ENCODE peak calls at places on chromosome 2, in four cellular contexts. Z is heart right ventricle, O is kidney, D is neural progenitor cell. T is an unnamed sample. For H3K4me1 and H3K36me3, the result is how much of the 10 kb centered on the place peaks cover.

GRCh38 chr2:208127090-208127489 is 2.5 kb downstream of the CRYGC start:
- DNase-seq in Z (no peak), O (no peak), D (no peak), T (no peak)

GRCh38 chr2:86142737-86143257 is 36.8 kb downstream of the PTCD3 start:
- DNase-seq in Z (no peak), O (no peak), D (no peak), T (no peak)

GRCh38 chr2:235726554-235726953 is 232.7 kb downstream of the AGAP1 start:
- DNase-seq in Z (no peak), O (no peak), D (no peak), T (no peak)

GRCh38 chr2:207241198-207241597 is 75.5 kb upstream of the KLF7 start:
- DNase-seq in Z (no peak), O (no peak), D (no peak), T (no peak)

GRCh38 chr2:69572640-69573039 is 70.9 kb downstream of the AAK1 start:
- DNase-seq in Z (no peak), O (no peak), D (no peak), T (no peak)

GRCh38 chr2:139411236-139411635 is 631.0 kb upstream of the NXPH2 start:
- DNase-seq in Z (no peak), O (no peak), D (no peak), T (no peak)

GRCh38 chr2:7392076-7392787 is 475.0 kb downstream of the RNF144A start:
- DNase-seq in Z (no peak), O (no peak), D (no peak), T (no peak)

GRCh38 chr2:128433911-128434550 is 115.4 kb upstream of the HS6ST1 start:
- DNase-seq in Z (no peak), O (peak), D (no peak), T (no peak)

GRCh38 chr2:98701230-98701629 is 29.7 kb downstream of the MGAT4A start:
- DNase-seq in Z (no peak), O (no peak), D (no peak), T (no peak)

GRCh38 chr2:54446122-54446521 is 10.0 kb upstream of the SPTBN1 start:
- DNase-seq in Z (no peak), O (no peak), D (no peak), T (no peak)

GRCh38 chr2:220310326-220310936 is 683.0 kb downstream of the SLC4A3 start:
- DNase-seq in Z (peak), O (no peak), D (no peak), T (no peak)

GRCh38 chr2:145751155-145751554 is 1231.2 kb upstream of the ZEB2 start:
- DNase-seq in Z (no peak), O (no peak), D (no peak), T (no peak)

GRCh38 chr2:216352653-216353270 is 19.5 kb downstream of the MARCHF4 start:
- DNase-seq in Z (no peak), O (no peak), D (no peak), T (no peak)

GRCh38 chr2:157501026-157501425 is 57.1 kb upstream of the CYTIP start:
- DNase-seq in Z (no peak), O (no peak), D (no peak), T (no peak)

GRCh38 chr2:239827511-239827865 is 197.7 kb downstream of the NDUFA10 start:
- DNase-seq in Z (no peak), O (peak), D (no peak), T (no peak)

GRCh38 chr2:33522571-33522970 is 46.1 kb downstream of the RASGRP3 start:
- DNase-seq in Z (no peak), O (no peak), D (no peak), T (peak)

GRCh38 chr2:231452799-231453508 is 11.3 kb downstream of the NCL start:
- DNase-seq in Z (no peak), O (peak), D (peak), T (no peak)

GRCh38 chr2:79219383-79219988 is 59.9 kb upstream of the REG3A start:
- DNase-seq in Z (peak), O (no peak), D (peak), T (peak)

GRCh38 chr2:161625996-161626395 is 1.8 kb downstream of the SLC4A10 start:
- DNase-seq in Z (no peak), O (no peak), D (peak), T (no peak)

GRCh38 chr2:19545507-19545906 is 187.1 kb upstream of the OSR1 start:
- DNase-seq in Z (no peak), O (no peak), D (no peak), T (no peak)

GRCh38 chr2:26988165-26988879 is 17.9 kb downstream of the MAPRE3 start:
- DNase-seq in Z (no peak), O (no peak), D (no peak), T (no peak)

GRCh38 chr2:6080837-6081541 is 388.8 kb downstream of the SOX11 start:
- DNase-seq in Z (no peak), O (no peak), D (no peak), T (no peak)

GRCh38 chr2:238378230-238379095 is 48.3 kb upstream of the ASB1 start:
- DNase-seq in Z (no peak), O (no peak), D (no peak), T (no peak)

GRCh38 chr2:147632193-147632592 is 212.6 kb upstream of the ACVR2A start:
- DNase-seq in Z (peak), O (no peak), D (no peak), T (no peak)

GRCh38 chr2:30862054-30862651 is 54.9 kb upstream of the CAPN13 start:
- DNase-seq in Z (peak), O (no peak), D (peak), T (no peak)

GRCh38 chr2:225041871-225042799 is at the start of gene DOCK10:
- DNase-seq in Z (peak), O (peak), D (peak), T (no peak)

GRCh38 chr2:1675633-1676032 is 68.7 kb downstream of the PXDN start:
- DNase-seq in Z (no peak), O (no peak), D (peak), T (no peak)

GRCh38 chr2:112915300-112916144 is 4.6 kb downstream of the IL37 start:
- DNase-seq in Z (no peak), O (no peak), D (no peak), T (no peak)

GRCh38 chr2:9326975-9327374 is 96.4 kb downstream of the ITGB1BP1 start:
- DNase-seq in Z (no peak), O (no peak), D (no peak), T (no peak)

GRCh38 chr2:164803772-164804466 is 37.7 kb downstream of the COBLL1 start:
- DNase-seq in Z (no peak), O (no peak), D (no peak), T (no peak)

GRCh38 chr2:238423561-238424312 is 3.0 kb upstream of the ASB1 start:
- DNase-seq in Z (no peak), O (no peak), D (no peak), T (no peak)

GRCh38 chr2:178208817-178209216 is 14.5 kb downstream of the OSBPL6 start:
- DNase-seq in Z (no peak), O (no peak), D (no peak), T (no peak)

GRCh38 chr2:152056418-152056817 is 42.4 kb downstream of the CACNB4 start:
- DNase-seq in Z (no peak), O (no peak), D (no peak), T (no peak)

GRCh38 chr2:240567872-240568677 is at the start of gene RNPEPL1:
- DNase-seq in Z (peak), O (peak), D (peak), T (peak)

DNA sequence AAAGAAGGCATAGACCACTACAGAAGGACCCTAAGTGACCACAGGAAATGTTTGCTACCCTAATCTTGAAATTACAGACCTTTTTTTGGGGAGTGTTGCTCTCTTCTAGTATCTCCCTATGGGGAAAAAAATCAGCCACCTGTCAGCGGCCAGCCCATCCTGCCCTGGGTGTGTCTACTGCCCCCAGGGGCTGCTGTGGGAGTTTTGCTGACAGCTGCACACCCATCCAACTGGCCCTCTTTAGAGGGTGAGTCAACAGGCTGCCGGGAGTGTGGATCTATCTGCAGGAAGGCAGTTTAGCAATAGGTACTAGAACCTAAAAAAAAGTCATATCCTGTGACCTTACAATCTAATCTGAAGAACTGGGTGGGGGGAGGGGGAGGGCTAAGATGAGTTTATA is 796 bp upstream of the DYSF start:
- DNase-seq in Z (peak), O (no peak), D (peak), T (no peak)
- H3K4me1 ChIP-seq in Z (half or more), O (under half), D (under half), T (under half)

DNA sequence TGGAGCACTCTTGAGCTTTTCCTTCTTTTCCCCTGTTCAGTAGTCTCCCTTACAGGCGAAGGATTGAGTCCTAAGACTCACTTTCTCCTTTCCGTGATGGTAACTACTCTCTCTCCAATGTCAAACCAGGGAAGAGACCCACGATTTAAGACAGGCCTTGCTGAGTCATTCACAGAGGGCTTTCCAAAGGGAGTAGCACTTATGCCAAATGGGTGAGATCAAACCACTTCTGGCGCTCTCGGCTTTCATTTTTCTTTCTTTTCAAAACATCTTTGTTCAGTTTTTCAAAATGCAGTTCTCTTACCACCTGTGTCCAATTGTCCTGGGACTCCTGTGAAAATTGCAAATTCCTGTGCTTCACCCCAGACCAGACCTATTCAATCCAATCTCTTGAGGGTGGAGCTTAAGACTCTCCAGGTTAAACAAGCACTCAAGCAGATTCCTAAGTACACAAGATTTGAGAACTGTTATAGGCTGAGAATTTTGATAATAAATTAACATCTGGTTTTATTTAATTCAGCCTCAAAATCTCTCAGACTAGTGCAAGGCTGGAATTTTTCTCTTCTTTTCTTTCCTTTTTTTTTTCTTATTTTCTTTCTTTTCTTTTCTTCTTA is 14.4 kb upstream of the MRPL19 start:
- DNase-seq in Z (no peak), O (no peak), D (no peak), T (no peak)
- H3K4me3 ChIP-seq in Z (no peak), O (no peak), D (no peak), T (no peak)

GRCh38 chr2:131121464-131121863 is 16.3 kb downstream of the PLEKHB2 start:
- DNase-seq in Z (no peak), O (no peak), D (no peak), T (no peak)
- H3K36me3 ChIP-seq in Z (under half), O (under half), D (under half), T (under half)

GRCh38 chr2:173956454-173956853 is 8.7 kb downstream of the SP3 start:
- DNase-seq in Z (no peak), O (no peak), D (no peak), T (no peak)

GRCh38 chr2:173957517-173957916 is 7.7 kb downstream of the SP3 start:
- DNase-seq in Z (no peak), O (no peak), D (no peak), T (no peak)

GRCh38 chr2:173959909-173960308 is 5.3 kb downstream of the SP3 start:
- DNase-seq in Z (no peak), O (no peak), D (no peak), T (no peak)

GRCh38 chr2:173959358-173959884 is 5.8 kb downstream of the SP3 start:
- DNase-seq in Z (no peak), O (no peak), D (no peak), T (no peak)

DNA sequence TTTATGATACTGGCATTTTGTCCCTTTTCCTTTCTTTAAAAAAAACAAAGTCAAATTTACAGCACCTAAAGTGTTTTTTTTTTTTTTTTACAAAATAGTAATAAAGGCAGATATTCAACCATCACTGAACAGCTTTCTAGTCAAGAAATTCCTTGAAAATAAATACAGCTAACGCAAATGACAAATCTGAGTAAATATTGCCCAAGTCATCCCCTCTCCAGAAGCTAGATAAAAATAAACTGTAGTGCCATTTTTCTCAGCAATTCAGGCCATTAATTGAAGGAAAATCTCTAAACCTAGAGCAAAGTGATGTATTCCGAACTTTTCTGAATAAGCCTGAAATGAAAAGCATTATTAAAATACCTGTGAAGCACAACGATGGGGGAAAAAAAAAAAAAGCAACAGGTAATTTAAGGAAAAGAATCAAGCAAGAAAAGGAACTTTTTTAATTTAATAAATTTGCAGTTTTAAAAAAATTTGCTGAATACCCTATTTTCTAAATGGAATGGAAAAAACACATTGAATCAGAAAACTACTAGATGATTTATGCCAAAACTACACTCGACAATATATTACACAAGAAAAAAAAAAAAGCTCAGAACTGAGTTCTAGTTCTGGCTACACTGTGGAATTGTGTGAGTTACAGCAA is 6.9 kb downstream of the SP3 start:
- DNase-seq in Z (no peak), O (no peak), D (no peak), T (no peak)
- H3K4me1 ChIP-seq in Z (half or more), O (under half), D (under half), T (under half)

DNA sequence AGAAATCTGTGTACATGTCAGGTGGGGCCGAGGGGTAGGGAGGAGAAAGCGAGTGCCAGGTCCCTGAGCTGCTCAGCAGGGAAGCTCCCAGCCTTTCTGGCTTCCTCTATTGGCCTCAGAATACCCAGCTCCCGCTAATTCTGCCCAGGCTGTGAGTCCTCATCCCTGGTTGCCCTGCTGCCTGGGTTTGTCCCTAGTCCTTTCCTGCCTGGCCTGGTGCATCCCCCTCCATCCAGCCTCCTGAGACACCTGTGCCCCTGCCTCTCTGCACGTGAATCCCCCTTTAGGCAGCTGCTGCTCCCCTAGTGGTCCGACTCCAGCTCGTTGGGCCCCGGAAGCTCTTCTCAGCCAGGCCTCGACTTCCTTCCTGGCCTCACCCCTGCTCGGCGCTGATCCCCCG is 54.6 kb downstream of the INHBB start:
- DNase-seq in Z (no peak), O (peak), D (no peak), T (peak)
- H3K4me3 ChIP-seq in Z (no peak), O (no peak), D (no peak), T (no peak)

DNA sequence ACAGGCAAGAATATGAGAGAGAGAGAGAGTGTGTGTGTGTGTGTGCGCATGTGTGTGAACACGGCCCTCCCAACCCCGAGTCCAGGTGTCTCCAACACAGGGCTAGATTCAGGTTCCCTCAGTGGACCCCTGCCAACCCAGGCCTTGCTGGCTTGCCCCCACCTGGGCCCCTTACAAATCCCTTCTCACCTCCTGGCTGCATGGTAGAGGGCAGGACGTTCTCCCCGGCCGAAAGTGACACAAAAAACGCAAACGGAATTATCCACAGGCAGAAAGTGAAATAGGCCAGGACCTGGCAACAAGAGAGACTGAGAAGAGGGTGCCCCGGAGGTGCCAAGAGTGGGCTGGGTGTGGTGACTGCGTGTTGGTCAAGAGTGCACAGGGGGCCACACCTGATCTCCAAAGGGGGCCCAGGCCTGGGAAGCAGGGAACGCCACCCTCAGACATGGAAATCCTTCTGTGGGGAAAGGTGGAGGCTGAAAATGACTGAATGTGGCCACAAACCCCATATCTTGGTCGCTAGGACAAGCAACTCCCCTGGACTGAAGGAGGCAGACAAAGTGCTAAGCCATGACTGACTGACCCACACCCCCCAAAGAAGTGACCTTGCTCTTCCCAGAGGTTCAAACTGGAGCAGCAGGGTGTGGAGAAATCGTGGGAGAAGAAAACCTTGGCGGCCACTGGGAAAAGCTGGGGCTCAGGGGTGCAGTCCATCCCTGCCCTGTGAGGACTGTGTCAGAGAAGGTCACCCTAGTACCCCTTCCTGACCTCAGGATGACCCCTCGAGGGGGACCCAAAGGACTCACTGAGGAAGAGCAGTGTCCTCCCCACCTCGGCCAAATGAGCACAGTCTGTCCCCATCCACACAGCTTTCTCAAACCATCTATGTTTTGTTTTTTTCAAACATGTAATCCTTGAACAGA is 5.7 kb downstream of the TEX261 start:
- DNase-seq in Z (no peak), O (no peak), D (no peak), T (no peak)
- H3K36me3 ChIP-seq in Z (half or more), O (under half), D (under half), T (under half)

DNA sequence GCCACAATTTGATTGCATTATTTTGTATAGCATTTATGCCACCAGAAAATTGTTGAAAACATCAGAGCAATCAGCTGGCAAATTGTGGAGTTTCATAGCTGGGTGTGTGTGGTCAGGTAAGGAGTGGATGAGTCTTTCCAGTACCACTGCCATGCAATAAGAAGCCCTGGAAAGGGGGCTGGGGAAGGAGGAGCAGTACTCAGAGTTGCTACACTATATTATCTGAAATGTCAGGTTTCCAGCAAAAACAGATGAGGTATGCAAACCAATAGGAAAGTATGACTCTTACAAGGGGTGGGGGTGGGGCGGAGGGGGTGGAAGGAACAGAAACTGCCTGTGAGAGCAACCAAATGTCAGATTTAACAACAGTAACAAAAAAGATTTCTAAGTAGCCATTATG is 112.2 kb downstream of the SOS1 start:
- DNase-seq in Z (no peak), O (no peak), D (no peak), T (no peak)
- H3K4me1 ChIP-seq in Z (under half), O (under half), D (under half), T (under half)

GRCh38 chr2:144349674-144350073 is 170.2 kb downstream of the ZEB2 start:
- DNase-seq in Z (no peak), O (no peak), D (peak), T (no peak)

GRCh38 chr2:144351687-144352086 is 168.2 kb downstream of the ZEB2 start:
- DNase-seq in Z (no peak), O (no peak), D (no peak), T (no peak)

GRCh38 chr2:144348846-144349245 is 171.1 kb downstream of the ZEB2 start:
- DNase-seq in Z (no peak), O (no peak), D (no peak), T (no peak)

GRCh38 chr2:144346229-144346628 is 173.7 kb downstream of the ZEB2 start:
- DNase-seq in Z (no peak), O (no peak), D (no peak), T (no peak)

GRCh38 chr2:144350151-144350802 is 169.6 kb downstream of the ZEB2 start:
- DNase-seq in Z (peak), O (no peak), D (peak), T (peak)
- H3K4me3 ChIP-seq in Z (no peak), O (no peak), D (no peak), T (no peak)

T was measured in HAP-1.